ENCODE peak calls at places on chromosomes 2 and 18, in four cellular contexts. A is left lung, P is GM06990, E is A673. S is an unnamed sample.

GRCh38 chr2:181371782-181372292 is 85.3 kb upstream of the ITGA4 start:
- DNase-seq in A (no peak), P (no peak), E (no peak), S (peak; percentile 65)

GRCh38 chr2:178589337-178589736 is 109.1 kb downstream of the PLEKHA3 start:
- DNase-seq in A (no peak), P (no peak), E (no peak), S (no peak)

GRCh38 chr18:59950215-59950944 is 50.6 kb downstream of the PMAIP1 start:
- DNase-seq in A (no peak), P (no peak), E (peak; percentile 36), S (peak; percentile 85)

GRCh38 chr2:220575963-220576362 is 948.5 kb downstream of the SLC4A3 start:
- DNase-seq in A (no peak), P (no peak), E (no peak), S (no peak)

GRCh38 chr18:49988101-49988500 is 174.8 kb upstream of the ACAA2 start:
- DNase-seq in A (no peak), P (no peak), E (no peak), S (no peak)

GRCh38 chr2:98334439-98335078 is 11.7 kb upstream of the CNGA3 start:
- DNase-seq in A (no peak), P (no peak), E (peak; percentile 14), S (peak; percentile 95)

GRCh38 chr18:60232541-60232940 is 140.0 kb downstream of the MC4R start:
- DNase-seq in A (no peak), P (no peak), E (no peak), S (no peak)

GRCh38 chr18:22467760-22468553 is 50.2 kb upstream of the CTAGE1 start:
- DNase-seq in A (no peak), P (no peak), E (no peak), S (peak; percentile 100)

GRCh38 chr18:38301621-38302020 is 736.0 kb upstream of the CELF4 start:
- DNase-seq in A (no peak), P (no peak), E (no peak), S (no peak)

GRCh38 chr18:11392292-11392691 is 217.1 kb upstream of the SLC35G4 start:
- DNase-seq in A (no peak), P (no peak), E (peak; percentile 13), S (no peak)

GRCh38 chr2:169107645-169108044 is 38.3 kb downstream of the DHRS9 start:
- DNase-seq in A (no peak), P (peak; percentile 19), E (no peak), S (no peak)

GRCh38 chr2:228355897-228356296 is 174.4 kb upstream of the SPHKAP start:
- DNase-seq in A (no peak), P (no peak), E (no peak), S (no peak)

GRCh38 chr2:160695402-160696060 is 201.9 kb upstream of the RBMS1 start:
- DNase-seq in A (no peak), P (no peak), E (peak; percentile 8), S (peak; percentile 12)

GRCh38 chr18:76386886-76387285 is 108.2 kb downstream of the ZNF516 start:
- DNase-seq in A (no peak), P (no peak), E (no peak), S (no peak)

GRCh38 chr2:96089356-96090180 is 26.8 kb downstream of the ADRA2B start:
- DNase-seq in A (no peak), P (no peak), E (no peak), S (no peak)

GRCh38 chr18:62324917-62325805 is at the start of gene TNFRSF11A:
- DNase-seq in A (peak; percentile 85), P (peak; percentile 62), E (peak; percentile 33), S (peak; percentile 5)

GRCh38 chr2:168075446-168075845 is 171.9 kb downstream of the STK39 start:
- DNase-seq in A (no peak), P (no peak), E (no peak), S (peak; percentile 8)

GRCh38 chr18:78069784-78070664 is 820.4 kb downstream of the GALR1 start:
- DNase-seq in A (peak; percentile 57), P (no peak), E (no peak), S (no peak)

GRCh38 chr18:36672437-36673344 is 156.1 kb downstream of the TPGS2 start:
- DNase-seq in A (peak; percentile 53), P (peak; percentile 32), E (peak; percentile 6), S (peak; percentile 43)

GRCh38 chr2:159086332-159086731 is 117.9 kb downstream of the TANC1 start:
- DNase-seq in A (no peak), P (no peak), E (peak; percentile 60), S (peak; percentile 33)

GRCh38 chr2:203870481-203870880 is 2.9 kb downstream of the CTLA4 start:
- DNase-seq in A (peak; percentile 62), P (no peak), E (no peak), S (no peak)

GRCh38 chr2:38534746-38535403 is 67.9 kb downstream of the HNRNPLL start:
- DNase-seq in A (no peak), P (no peak), E (no peak), S (no peak)

GRCh38 chr2:100121124-100121718 is 21.2 kb downstream of the AFF3 start:
- DNase-seq in A (no peak), P (no peak), E (no peak), S (no peak)

GRCh38 chr18:12886498-12887126 is 2.6 kb upstream of the PTPN2 start:
- DNase-seq in A (no peak), P (no peak), E (peak; percentile 49), S (peak; percentile 38)

GRCh38 chr2:206023183-206023582 is 62.8 kb downstream of the INO80D start:
- DNase-seq in A (no peak), P (no peak), E (no peak), S (peak; percentile 6)

GRCh38 chr2:237297421-237298155 is 116.4 kb downstream of the COL6A3 start:
- DNase-seq in A (no peak), P (no peak), E (no peak), S (peak; percentile 16)

GRCh38 chr18:72762505-72763122 is 105.2 kb downstream of the NETO1 start:
- DNase-seq in A (no peak), P (peak; percentile 6), E (peak; percentile 82), S (peak; percentile 81)

GRCh38 chr18:79583984-79584401 is 95.6 kb upstream of the CTDP1 start:
- DNase-seq in A (peak; percentile 57), P (no peak), E (no peak), S (no peak)

GRCh38 chr18:37493352-37493935 is 72.2 kb downstream of the CELF4 start:
- DNase-seq in A (no peak), P (no peak), E (no peak), S (no peak)

GRCh38 chr18:79574938-79575525 is 104.6 kb upstream of the CTDP1 start:
- DNase-seq in A (peak; percentile 50), P (no peak), E (no peak), S (no peak)

GRCh38 chr18:57771183-57771582 is 31.9 kb downstream of the ATP8B1 start:
- DNase-seq in A (no peak), P (no peak), E (peak; percentile 95), S (no peak)

GRCh38 chr18:70380915-70381896 is 92.4 kb downstream of the SOCS6 start:
- DNase-seq in A (no peak), P (no peak), E (peak; percentile 72), S (no peak)

GRCh38 chr2:67880291-67880761 is 182.5 kb downstream of the C1D start:
- DNase-seq in A (no peak), P (no peak), E (peak; percentile 14), S (no peak)

GRCh38 chr18:58213445-58213844 is 169.4 kb downstream of the NEDD4L start:
- DNase-seq in A (no peak), P (no peak), E (no peak), S (peak; percentile 64)

GRCh38 chr2:134461511-134461910 is 207.6 kb downstream of the MGAT5 start:
- DNase-seq in A (no peak), P (no peak), E (no peak), S (no peak)

GRCh38 chr18:48942554-48943261 is 8.1 kb downstream of the SMAD7 start:
- DNase-seq in A (no peak), P (no peak), E (no peak), S (peak; percentile 98)

GRCh38 chr18:48943333-48943732 is 7.4 kb downstream of the SMAD7 start:
- DNase-seq in A (no peak), P (no peak), E (no peak), S (no peak)

GRCh38 chr18:48940854-48941531 is 9.8 kb downstream of the SMAD7 start:
- DNase-seq in A (no peak), P (peak; percentile 66), E (peak; percentile 68), S (no peak)

GRCh38 chr18:48942086-48942485 is 8.7 kb downstream of the SMAD7 start:
- DNase-seq in A (no peak), P (no peak), E (no peak), S (no peak)

GRCh38 chr18:48941672-48942071 is 9.1 kb downstream of the SMAD7 start:
- DNase-seq in A (no peak), P (no peak), E (no peak), S (peak; percentile 10)
- H3K4me3 ChIP-seq in A (peak overlapping the region; percentile 21), P (no peak overlapping the region), E (no peak overlapping the region), S (no peak overlapping the region)

GRCh38 chr18:2135309-2135708 is 436.0 kb downstream of the METTL4 start:
- DNase-seq in A (no peak), P (no peak), E (no peak), S (no peak)

GRCh38 chr18:2139676-2140075 is 431.6 kb downstream of the METTL4 start:
- DNase-seq in A (no peak), P (no peak), E (no peak), S (peak; percentile 45)

GRCh38 chr18:2134364-2134763 is 436.9 kb downstream of the METTL4 start:
- DNase-seq in A (no peak), P (no peak), E (no peak), S (no peak)
- TF ChIP-seq CTCF in A (no peak), P (no peak), E (no peak), S (no peak)

GRCh38 chr2:5981241-5982055 is 289.3 kb downstream of the SOX11 start:
- DNase-seq in A (no peak), P (no peak), E (peak; percentile 58), S (no peak)
- H3K4me3 ChIP-seq in A (no peak overlapping the region), P (peak overlapping the region; percentile 36), E (peak overlapping the region; percentile 32), S (no peak overlapping the region)

DNA sequence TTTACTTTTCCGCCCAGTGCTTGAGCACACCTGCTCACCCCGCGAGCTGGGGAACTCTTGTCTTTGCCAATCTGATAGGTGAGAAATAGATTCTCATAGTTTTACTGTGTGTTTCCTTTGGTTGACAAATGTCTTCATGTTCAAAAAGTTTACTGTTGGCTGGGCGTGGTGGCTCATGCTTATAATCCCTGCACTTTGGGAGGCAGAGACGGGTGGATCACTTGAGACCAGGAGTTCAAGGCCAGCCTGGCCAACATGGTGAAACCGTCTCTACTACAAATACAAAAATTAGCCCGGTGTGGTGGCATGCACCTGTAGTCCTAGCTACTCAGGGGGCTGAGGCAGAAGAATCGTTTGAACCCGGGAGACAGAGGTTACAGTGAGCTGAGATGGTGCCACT is 10.3 kb downstream of the ODC1 start:
- DNase-seq in A (no peak), P (no peak), E (no peak), S (no peak)
- TF ChIP-seq CTCF in A (no peak), P (no peak), E (no peak), S (no peak)

GRCh38 chr2:8938384-8938783 is 65.1 kb downstream of the MBOAT2 start:
- DNase-seq in A (no peak), P (no peak), E (no peak), S (no peak)
- H3K4me3 ChIP-seq in A (no peak overlapping the region), P (no peak overlapping the region), E (no peak overlapping the region), S (no peak overlapping the region)

GRCh38 chr2:182649316-182649715 is 66.7 kb upstream of the DNAJC10 start:
- DNase-seq in A (no peak), P (no peak), E (peak; percentile 77), S (peak; percentile 79)
- TF ChIP-seq CTCF in A (no peak), P (peak; percentile 52), E (peak; percentile 73), S (peak; percentile 57)